ENCODE peak calls at places on chromosomes 1 and 21, in ten cellular contexts. D, U, H, T, C, Y, J, V, G and L are unnamed samples.

GRCh38 chr1:235945775-235946565 is 79.3 kb upstream of the LYST start:
- DNase-seq in D (no peak), U (no peak), H (no peak), T (no peak), C (no peak), Y (no peak), J (no peak), V (peak; percentile 65), G (no peak), L (no peak)

GRCh38 chr1:188270497-188270896 is 1441.7 kb downstream of the PLA2G4A start:
- DNase-seq in D (no peak), U (no peak), H (no peak), T (no peak), C (no peak), Y (no peak), J (no peak), V (no peak), G (no peak), L (no peak)

GRCh38 chr1:3731543-3731942 is 20.7 kb upstream of the CCDC27 start:
- DNase-seq in D (no peak), U (no peak), H (no peak), T (no peak), C (no peak), Y (no peak), J (no peak), V (no peak), G (no peak), L (no peak)

GRCh38 chr1:59005491-59006308 is 221.9 kb upstream of the JUN start:
- DNase-seq in D (no peak), U (no peak), H (no peak), T (no peak), C (no peak), Y (no peak), J (no peak), V (peak; percentile 31), G (no peak), L (no peak)

GRCh38 chr21:36241717-36242116 is 78.3 kb upstream of the MORC3 start:
- DNase-seq in D (peak; percentile 26), U (no peak), H (no peak), T (no peak), C (no peak), Y (no peak), J (no peak), V (no peak), G (no peak), L (no peak)

GRCh38 chr1:234489692-234490065 is 10.7 kb upstream of the TARBP1 start:
- DNase-seq in D (no peak), U (no peak), H (no peak), T (no peak), C (no peak), Y (no peak), J (no peak), V (no peak), G (no peak), L (no peak)

GRCh38 chr1:58823481-58824010 is 39.7 kb upstream of the JUN start:
- DNase-seq in D (peak; percentile 46), U (peak; percentile 86), H (no peak), T (no peak), C (no peak), Y (no peak), J (no peak), V (no peak), G (peak; percentile 69), L (no peak)

GRCh38 chr1:37998913-37999433 is 6.3 kb downstream of the FHL3 start:
- DNase-seq in D (no peak), U (no peak), H (no peak), T (no peak), C (no peak), Y (no peak), J (peak; percentile 70), V (no peak), G (no peak), L (no peak)

GRCh38 chr21:17828223-17828622 is 9.1 kb upstream of the C21orf91 start:
- DNase-seq in D (no peak), U (peak; percentile 82), H (no peak), T (no peak), C (no peak), Y (no peak), J (no peak), V (no peak), G (no peak), L (no peak)

GRCh38 chr1:66275601-66276023 is 258.3 kb upstream of the SGIP1 start:
- DNase-seq in D (no peak), U (no peak), H (no peak), T (no peak), C (no peak), Y (peak; percentile 44), J (no peak), V (no peak), G (no peak), L (no peak)

GRCh38 chr1:56578963-56579875 is at the start of gene PLPP3:
- DNase-seq in D (peak; percentile 93), U (peak; percentile 95), H (peak; percentile 80), T (peak; percentile 45), C (no peak), Y (peak; percentile 89), J (peak; percentile 94), V (peak; percentile 54), G (peak; percentile 91), L (peak; percentile 65)

GRCh38 chr1:184646824-184647223 is 107.8 kb downstream of the EDEM3 start:
- DNase-seq in D (no peak), U (no peak), H (no peak), T (no peak), C (no peak), Y (no peak), J (no peak), V (no peak), G (no peak), L (no peak)

GRCh38 chr1:64848812-64849211 is 103.9 kb downstream of the RAVER2 start:
- DNase-seq in D (no peak), U (no peak), H (no peak), T (no peak), C (no peak), Y (no peak), J (no peak), V (no peak), G (no peak), L (no peak)

GRCh38 chr1:18101508-18101907 is 6.1 kb upstream of the IGSF21 start:
- DNase-seq in D (no peak), U (no peak), H (no peak), T (no peak), C (no peak), Y (no peak), J (no peak), V (no peak), G (no peak), L (no peak)

GRCh38 chr1:187096689-187097088 is 267.9 kb downstream of the PLA2G4A start:
- DNase-seq in D (no peak), U (no peak), H (no peak), T (no peak), C (no peak), Y (no peak), J (no peak), V (no peak), G (no peak), L (no peak)

GRCh38 chr1:29632436-29633270 is 396.3 kb downstream of the PTPRU start:
- DNase-seq in D (no peak), U (no peak), H (no peak), T (no peak), C (no peak), Y (no peak), J (no peak), V (no peak), G (no peak), L (no peak)

GRCh38 chr1:108643492-108644333 is 17.2 kb downstream of the HENMT1 start:
- DNase-seq in D (peak; percentile 63), U (peak; percentile 73), H (peak; percentile 52), T (no peak), C (peak; percentile 51), Y (peak; percentile 44), J (no peak), V (peak; percentile 59), G (peak; percentile 62), L (peak; percentile 86)